ENCODE peak calls at places on chromosomes 2 and 18, in ten cellular contexts. P is iris pigment epithelial cell, T is BE2C, X is COR-L47, E is HuH-7.5, U is right atrium auricular region, R is GM20000, K is KBM-7, H is ecto neural progenitor cell, M is adrenal gland. J is an unnamed sample.

GRCh38 chr2:160210599-160211138 is 10.6 kb upstream of the ITGB6 start:
- DNase-seq in H (peak), E (no peak), M (peak), U (no peak), X (no peak), P (peak), R (peak), K (peak), T (peak), J (peak)

GRCh38 chr18:5294113-5294617 is 1.4 kb downstream of the ZBTB14 start:
- DNase-seq in H (no peak), X (no peak), U (no peak), P (peak), R (no peak), K (no peak), E (peak), M (peak), T (peak), J (peak)

GRCh38 chr2:226798422-226799210 is 1.0 kb downstream of the IRS1 start:
- DNase-seq in R (peak), E (peak), K (no peak), T (peak), M (peak), X (no peak), U (no peak), H (peak), P (peak), J (peak)

GRCh38 chr2:26542194-26542455 is 64.2 kb upstream of the OTOF start:
- DNase-seq in R (no peak), U (no peak), M (no peak), K (no peak), E (no peak), X (peak), H (no peak), P (no peak), T (no peak), J (no peak)

GRCh38 chr2:109324859-109325258 is 195.9 kb downstream of the SH3RF3 start:
- DNase-seq in T (no peak), M (peak), R (no peak), K (no peak), E (no peak), P (peak), H (no peak), X (no peak), U (peak), J (no peak)

GRCh38 chr2:64581777-64582539 is 57.8 kb downstream of the AFTPH start:
- DNase-seq in P (no peak), H (no peak), U (no peak), M (no peak), E (no peak), R (no peak), K (no peak), X (no peak), T (no peak), J (no peak)

GRCh38 chr2:28399946-28400345 is 7.3 kb downstream of the FOSL2 start:
- DNase-seq in P (no peak), R (no peak), X (no peak), T (no peak), U (no peak), K (no peak), H (no peak), E (no peak), M (no peak), J (no peak)

GRCh38 chr2:20049631-20050030 is 1.8 kb downstream of the LAPTM4A start:
- DNase-seq in U (no peak), P (peak), M (no peak), H (no peak), R (no peak), X (no peak), E (no peak), K (peak), T (no peak), J (no peak)

GRCh38 chr2:11758187-11758586 is 11.8 kb downstream of the LPIN1 start:
- DNase-seq in P (no peak), R (no peak), K (no peak), X (no peak), U (no peak), M (no peak), H (no peak), T (no peak), E (no peak), J (no peak)

GRCh38 chr2:137237055-137237454 is 471.7 kb downstream of the THSD7B start:
- DNase-seq in T (no peak), H (no peak), M (no peak), X (no peak), K (no peak), E (no peak), U (no peak), R (no peak), P (peak), J (no peak)

GRCh38 chr2:216714412-216714775 is 19.0 kb upstream of the IGFBP5 start:
- DNase-seq in P (peak), K (no peak), R (no peak), E (no peak), H (no peak), M (no peak), X (no peak), U (no peak), T (no peak), J (no peak)

GRCh38 chr2:231717281-231718180 is 9.2 kb downstream of the PTMA start:
- DNase-seq in T (peak), R (peak), K (peak), P (peak), E (no peak), H (no peak), M (peak), U (no peak), X (no peak), J (peak)

GRCh38 chr2:135825131-135825854 is 11.7 kb downstream of the LCT start:
- DNase-seq in M (no peak), K (no peak), U (no peak), X (no peak), P (no peak), H (no peak), E (no peak), T (no peak), R (no peak), J (no peak)

GRCh38 chr2:54176577-54176976 is 61.2 kb downstream of the ACYP2 start:
- DNase-seq in X (peak), E (peak), T (peak), R (no peak), P (peak), U (peak), M (peak), K (peak), H (no peak), J (no peak)

GRCh38 chr2:219155054-219155644 is 5.5 kb downstream of the NHEJ1 start:
- DNase-seq in E (peak), K (peak), M (peak), X (peak), H (no peak), T (peak), P (peak), U (no peak), R (peak), J (peak)

GRCh38 chr2:234565842-234566619 is 69.2 kb upstream of the ARL4C start:
- DNase-seq in R (no peak), E (no peak), P (peak), X (no peak), K (no peak), M (no peak), H (no peak), U (no peak), T (no peak), J (no peak)

GRCh38 chr2:236889081-236889780 is 196.5 kb upstream of the COPS8 start:
- DNase-seq in K (no peak), T (no peak), E (no peak), R (no peak), P (no peak), M (no peak), H (no peak), X (no peak), U (no peak), J (no peak)

GRCh38 chr2:99399063-99399462 is 61.9 kb downstream of the EIF5B start:
- DNase-seq in E (no peak), T (peak), P (no peak), R (no peak), H (no peak), X (no peak), M (no peak), U (no peak), K (no peak), J (no peak)

GRCh38 chr2:180124273-180124881 is 117.3 kb upstream of the CWC22 start:
- DNase-seq in E (peak), R (peak), U (no peak), H (no peak), X (peak), K (peak), T (no peak), M (no peak), P (peak), J (peak)

GRCh38 chr2:33298233-33298632 is 178.2 kb upstream of the RASGRP3 start:
- DNase-seq in T (no peak), H (no peak), U (no peak), X (no peak), M (no peak), E (no peak), K (no peak), R (no peak), P (peak), J (no peak)

GRCh38 chr2:163664610-163665009 is 71.2 kb downstream of the FIGN start:
- DNase-seq in X (no peak), E (no peak), T (no peak), P (peak), R (no peak), H (no peak), K (no peak), U (no peak), M (no peak), J (no peak)

GRCh38 chr2:171272039-171272438 is 111.3 kb upstream of the TLK1 start:
- DNase-seq in X (no peak), U (no peak), P (peak), T (no peak), H (no peak), K (no peak), R (no peak), E (peak), M (peak), J (no peak)

J was measured in GM13976.